ENCODE peak calls at places on chromosomes 7 and 10, in ten cellular contexts. S is stimulated activated CD8-positive, alpha-beta memory T cell treated with anti-CD3 and anti-CD28 coated beads, Interleukin-7, amount 100 ng/mL, for 48 hours; Y is stimulated activated CD4-positive, alpha-beta T cell treated with anti-CD3 and anti-CD28 coated beads, Interleukin-4, amount 100 ng/mL, for 4 hours; R is NCI-H460; W is activated CD4-positive, alpha-beta T cell treated with anti-CD3 and anti-CD28 coated beads for 48 hours; L is nephron progenitor cell; U is naive thymus-derived CD8-positive, alpha-beta T cell; V is astrocyte of the hippocampus; O is adrenal gland; P is activated gamma-delta T cell treated with anti-CD3 and anti-CD28 coated beads, Interleukin-2, amount 50 U/mL, for 16 hours. M is an unnamed sample.

GRCh38 chr7:27185013-27185707 is at the start of gene HOXA11:
- DNase-seq in O (peak), L (peak), Y (no peak), P (no peak), W (no peak), S (no peak), R (no peak), V (no peak), U (no peak), M (no peak)

GRCh38 chr7:35752727-35753126 is 48.1 kb upstream of the SEPTIN7 start:
- DNase-seq in V (no peak), R (no peak), U (no peak), Y (no peak), W (no peak), O (no peak), P (no peak), S (no peak), L (no peak), M (no peak)

GRCh38 chr7:113796557-113796956 is 122.3 kb downstream of the PPP1R3A start:
- DNase-seq in Y (no peak), P (no peak), O (no peak), R (no peak), S (no peak), L (no peak), U (no peak), V (peak), W (no peak), M (no peak)

GRCh38 chr7:27165089-27165654 is at the start of gene HOXA9:
- DNase-seq in V (no peak), W (no peak), O (peak), U (no peak), Y (no peak), P (no peak), S (no peak), R (no peak), L (peak), M (no peak)

GRCh38 chr7:105577251-105577650 is 4.0 kb downstream of the EFCAB10 start:
- DNase-seq in P (no peak), W (no peak), R (no peak), V (no peak), Y (no peak), U (no peak), S (no peak), O (no peak), L (no peak), M (no peak)

GRCh38 chr10:99708428-99709010 is 23.4 kb downstream of the COX15 start:
- DNase-seq in P (no peak), W (no peak), R (peak), Y (no peak), V (no peak), L (no peak), O (no peak), U (no peak), S (no peak), M (no peak)

GRCh38 chr7:156675721-156676120 is 35.1 kb downstream of the RNF32 start:
- DNase-seq in R (no peak), P (no peak), W (no peak), Y (no peak), S (no peak), L (no peak), U (no peak), O (no peak), V (peak), M (no peak)

GRCh38 chr7:142614116-142614515 is 135.2 kb upstream of the PRSS1 start:
- DNase-seq in V (no peak), P (no peak), O (no peak), U (no peak), R (no peak), Y (no peak), W (no peak), S (no peak), L (no peak), M (no peak)

GRCh38 chr10:29881336-29881751 is 178.0 kb downstream of the JCAD start:
- DNase-seq in Y (no peak), V (no peak), L (peak), S (no peak), O (no peak), W (no peak), U (no peak), R (no peak), P (no peak), M (no peak)

GRCh38 chr7:132574281-132574680 is 2.0 kb downstream of the PLXNA4 start:
- DNase-seq in O (no peak), V (no peak), R (no peak), W (no peak), Y (no peak), L (no peak), S (no peak), P (no peak), U (no peak), M (no peak)

GRCh38 chr7:139482662-139483466 is 609 bp downstream of the KLRG2 start:
- DNase-seq in L (peak), S (no peak), R (no peak), V (peak), P (no peak), O (no peak), Y (peak), U (no peak), W (peak), M (no peak)

M was measured in NCI-H774.